ENCODE peak calls at places on chromosome 19, in five cellular contexts. One of them, this sample, is unnamed.

GRCh38 chr19:3478409-3479176 is 1.7 kb downstream of the SMIM24 start:
- DNase-seq in NT2/D1: no peak
- DNase-seq in H1: no peak
- DNase-seq in HepG2: no peak
- DNase-seq in GM12878: no peak
- DNase-seq in this sample: no peak

GRCh38 chr19:17248011-17248776 is 2.5 kb upstream of the NR2F6 start:
- DNase-seq in H1: no peak
- DNase-seq in NT2/D1: no peak
- DNase-seq in HepG2: peak
- DNase-seq in GM12878: no peak
- DNase-seq in this sample: no peak

GRCh38 chr19:16530540-16531379 is 11.5 kb downstream of the CHERP start:
- DNase-seq in HepG2: no peak
- DNase-seq in GM12878: no peak
- DNase-seq in H1: no peak
- DNase-seq in NT2/D1: no peak
- DNase-seq in this sample: no peak

GRCh38 chr19:932647-933552 is 7.1 kb downstream of the ARID3A start:
- DNase-seq in GM12878: no peak
- DNase-seq in H1: no peak
- DNase-seq in HepG2: no peak
- DNase-seq in NT2/D1: no peak
- DNase-seq in this sample: no peak

GRCh38 chr19:17405250-17406038 is at the start of gene BST2:
- DNase-seq in HepG2: peak
- DNase-seq in NT2/D1: no peak
- DNase-seq in H1: no peak
- DNase-seq in GM12878: peak
- DNase-seq in this sample: peak

GRCh38 chr19:51119089-51119488 is 5.6 kb upstream of the SIGLEC9 start:
- DNase-seq in GM12878: no peak
- DNase-seq in H1: no peak
- DNase-seq in HepG2: no peak
- DNase-seq in NT2/D1: no peak
- DNase-seq in this sample: no peak

GRCh38 chr19:51158474-51159129 is 16.5 kb downstream of the SIGLEC7 start:
- DNase-seq in GM12878: no peak
- DNase-seq in HepG2: peak
- DNase-seq in NT2/D1: peak
- DNase-seq in H1: peak
- DNase-seq in this sample: peak

GRCh38 chr19:36916991-36917390 is 859 bp downstream of the ZNF568 start:
- DNase-seq in GM12878: no peak
- DNase-seq in H1: no peak
- DNase-seq in HepG2: no peak
- DNase-seq in NT2/D1: no peak
- DNase-seq in this sample: no peak

GRCh38 chr19:40721936-40722661 is 5.2 kb downstream of the ITPKC start:
- DNase-seq in HepG2: no peak
- DNase-seq in NT2/D1: no peak
- DNase-seq in H1: no peak
- DNase-seq in GM12878: no peak
- DNase-seq in this sample: no peak

GRCh38 chr19:22427587-22428298 is 5.6 kb upstream of the ZNF98 start:
- DNase-seq in HepG2: no peak
- DNase-seq in GM12878: no peak
- DNase-seq in NT2/D1: peak
- DNase-seq in H1: no peak
- DNase-seq in this sample: no peak

GRCh38 chr19:34217952-34218817 is 36.2 kb upstream of the GARRE1 start:
- DNase-seq in HepG2: no peak
- DNase-seq in NT2/D1: no peak
- DNase-seq in GM12878: peak
- DNase-seq in H1: no peak
- DNase-seq in this sample: peak

GRCh38 chr19:50820549-50821247 is 2.9 kb downstream of the KLK1 start:
- DNase-seq in NT2/D1: no peak
- DNase-seq in HepG2: no peak
- DNase-seq in GM12878: peak
- DNase-seq in H1: no peak
- DNase-seq in this sample: no peak

GRCh38 chr19:45630463-45630862 is 8.7 kb downstream of the EML2 start:
- DNase-seq in NT2/D1: no peak
- DNase-seq in H1: no peak
- DNase-seq in GM12878: peak
- DNase-seq in HepG2: no peak
- DNase-seq in this sample: no peak

GRCh38 chr19:50406156-50406820 is 12.4 kb upstream of the SPIB start:
- DNase-seq in HepG2: no peak
- DNase-seq in GM12878: no peak
- DNase-seq in H1: no peak
- DNase-seq in NT2/D1: no peak
- DNase-seq in this sample: no peak

GRCh38 chr19:55382522-55383054 is 1.5 kb downstream of the TMEM238 start:
- DNase-seq in NT2/D1: no peak
- DNase-seq in H1: no peak
- DNase-seq in HepG2: no peak
- DNase-seq in GM12878: no peak
- DNase-seq in this sample: no peak

GRCh38 chr19:30598688-30599087 is 226.5 kb downstream of the ZNF536 start:
- DNase-seq in NT2/D1: no peak
- DNase-seq in HepG2: no peak
- DNase-seq in H1: no peak
- DNase-seq in GM12878: no peak
- DNase-seq in this sample: no peak

GRCh38 chr19:47720669-47721068 is 7.4 kb downstream of the EHD2 start:
- DNase-seq in GM12878: no peak
- DNase-seq in H1: no peak
- DNase-seq in HepG2: no peak
- DNase-seq in NT2/D1: no peak
- DNase-seq in this sample: no peak

GRCh38 chr19:11400695-11401291 is 16.7 kb upstream of the EPOR start:
- DNase-seq in NT2/D1: no peak
- DNase-seq in H1: no peak
- DNase-seq in GM12878: no peak
- DNase-seq in HepG2: no peak
- DNase-seq in this sample: no peak

GRCh38 chr19:38285567-38285966 is 18.5 kb upstream of the C19orf33 start:
- DNase-seq in H1: no peak
- DNase-seq in NT2/D1: no peak
- DNase-seq in HepG2: no peak
- DNase-seq in GM12878: no peak
- DNase-seq in this sample: no peak

GRCh38 chr19:29524912-29525870 is 603 bp upstream of the VSTM2B start:
- DNase-seq in NT2/D1: no peak
- DNase-seq in GM12878: no peak
- DNase-seq in HepG2: no peak
- DNase-seq in H1: no peak
- DNase-seq in this sample: no peak

GRCh38 chr19:17952041-17952976 is 14.6 kb upstream of the KCNN1 start:
- DNase-seq in GM12878: no peak
- DNase-seq in NT2/D1: no peak
- DNase-seq in HepG2: no peak
- DNase-seq in H1: no peak
- DNase-seq in this sample: no peak

GRCh38 chr19:45275370-45275971 is 24.4 kb downstream of the MARK4 start:
- DNase-seq in GM12878: no peak
- DNase-seq in NT2/D1: no peak
- DNase-seq in HepG2: no peak
- DNase-seq in H1: no peak
- DNase-seq in this sample: no peak

GRCh38 chr19:17754634-17755532 is 3.6 kb downstream of the FCHO1 start:
- DNase-seq in H1: no peak
- DNase-seq in GM12878: peak
- DNase-seq in NT2/D1: no peak
- DNase-seq in HepG2: no peak
- DNase-seq in this sample: no peak

GRCh38 chr19:19405919-19406877 is 723 bp downstream of the GATAD2A start:
- DNase-seq in HepG2: no peak
- DNase-seq in NT2/D1: no peak
- DNase-seq in H1: no peak
- DNase-seq in GM12878: no peak
- DNase-seq in this sample: peak

GRCh38 chr19:18002347-18002850 is 5.6 kb upstream of the ARRDC2 start:
- DNase-seq in H1: no peak
- DNase-seq in NT2/D1: no peak
- DNase-seq in HepG2: no peak
- DNase-seq in GM12878: no peak
- DNase-seq in this sample: no peak

GRCh38 chr19:29620931-29621351 is 14.9 kb downstream of the POP4 start:
- DNase-seq in H1: no peak
- DNase-seq in GM12878: no peak
- DNase-seq in HepG2: no peak
- DNase-seq in NT2/D1: no peak
- DNase-seq in this sample: no peak

GRCh38 chr19:9848060-9848459 is 12.9 kb downstream of the PIN1 start:
- DNase-seq in NT2/D1: no peak
- DNase-seq in H1: no peak
- DNase-seq in GM12878: no peak
- DNase-seq in HepG2: no peak
- DNase-seq in this sample: peak

GRCh38 chr19:964761-965694 is 19.1 kb upstream of the WDR18 start:
- DNase-seq in NT2/D1: no peak
- DNase-seq in GM12878: no peak
- DNase-seq in HepG2: no peak
- DNase-seq in H1: no peak
- DNase-seq in this sample: no peak

GRCh38 chr19:43504426-43505185 is at the start of gene PHLDB3:
- DNase-seq in GM12878: no peak
- DNase-seq in HepG2: peak
- DNase-seq in NT2/D1: no peak
- DNase-seq in H1: no peak
- DNase-seq in this sample: peak

GRCh38 chr19:31491246-31491645 is 142.0 kb upstream of the TSHZ3 start:
- DNase-seq in H1: no peak
- DNase-seq in HepG2: no peak
- DNase-seq in NT2/D1: no peak
- DNase-seq in GM12878: no peak
- DNase-seq in this sample: no peak

GRCh38 chr19:1076046-1076386 is 9.0 kb downstream of the ARHGAP45 start:
- DNase-seq in H1: no peak
- DNase-seq in NT2/D1: no peak
- DNase-seq in GM12878: no peak
- DNase-seq in HepG2: no peak
- DNase-seq in this sample: no peak

GRCh38 chr19:4524808-4525562 is 6.7 kb upstream of the PLIN4 start:
- DNase-seq in NT2/D1: peak
- DNase-seq in HepG2: no peak
- DNase-seq in GM12878: no peak
- DNase-seq in H1: no peak
- DNase-seq in this sample: peak

GRCh38 chr19:50823389-50824042 is at the start of gene KLK1:
- DNase-seq in GM12878: no peak
- DNase-seq in H1: no peak
- DNase-seq in NT2/D1: no peak
- DNase-seq in HepG2: no peak
- DNase-seq in this sample: no peak

DNA sequence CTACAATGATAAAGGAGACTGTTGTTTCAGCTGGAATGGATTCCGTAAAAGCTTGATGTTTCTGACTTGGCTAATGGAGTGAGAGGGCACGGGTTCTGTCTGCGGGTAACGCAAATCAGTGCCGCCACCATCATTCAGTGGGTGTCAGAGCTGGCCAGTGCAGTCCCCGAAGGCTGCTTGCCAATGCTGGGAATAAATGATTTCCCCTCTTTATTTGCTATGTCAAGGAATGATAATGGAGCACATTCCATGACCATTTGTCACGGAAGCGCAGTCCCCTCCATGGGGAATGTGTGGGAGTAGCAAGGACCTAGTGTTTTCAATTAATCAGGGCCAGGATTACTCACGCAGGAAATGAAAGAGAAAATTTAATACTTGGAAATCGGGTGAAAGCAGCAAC is 899.3 kb downstream of the UQCRFS1 start:
- DNase-seq in NT2/D1: no peak
- DNase-seq in GM12878: no peak
- DNase-seq in H1: no peak
- DNase-seq in HepG2: no peak
- DNase-seq in this sample: no peak
- TF ChIP-seq SUZ12 in NT2/D1: no peak
- TF ChIP-seq SUZ12 in GM12878: no peak
- TF ChIP-seq SUZ12 in H1: no peak
- TF ChIP-seq SUZ12 in HepG2: no peak
- TF ChIP-seq SUZ12 in this sample: no peak

DNA sequence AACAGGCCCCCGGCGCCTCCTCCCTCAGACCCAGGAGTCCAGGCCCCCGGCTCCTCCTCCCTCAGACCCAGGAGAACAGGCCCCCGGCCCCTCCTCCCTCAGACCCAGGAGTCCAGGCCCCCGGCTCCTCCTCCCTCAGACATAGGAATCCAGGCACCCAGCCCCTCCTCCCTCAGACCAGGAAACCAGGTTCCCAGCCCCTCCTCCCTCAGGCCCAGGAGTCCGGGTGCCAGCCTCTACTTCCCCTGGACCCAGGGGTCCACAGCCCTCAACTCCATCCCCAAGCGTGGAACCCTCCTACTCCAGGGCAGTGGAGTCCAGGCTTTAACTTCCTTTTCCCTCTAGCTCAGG is 572 bp downstream of the TMC4 start:
- DNase-seq in H1: no peak
- DNase-seq in GM12878: no peak
- DNase-seq in NT2/D1: no peak
- DNase-seq in HepG2: no peak
- DNase-seq in this sample: no peak
- TF ChIP-seq SUZ12 in H1: no peak
- TF ChIP-seq SUZ12 in GM12878: no peak
- TF ChIP-seq SUZ12 in NT2/D1: no peak
- TF ChIP-seq SUZ12 in HepG2: no peak
- TF ChIP-seq SUZ12 in this sample: no peak

GRCh38 chr19:5664515-5664914 is 15.8 kb downstream of the MICOS13 start:
- DNase-seq in HepG2: no peak
- DNase-seq in H1: no peak
- DNase-seq in GM12878: no peak
- DNase-seq in NT2/D1: no peak
- DNase-seq in this sample: no peak

GRCh38 chr19:5667751-5668271 is 12.5 kb downstream of the MICOS13 start:
- DNase-seq in H1: peak
- DNase-seq in HepG2: no peak
- DNase-seq in GM12878: no peak
- DNase-seq in NT2/D1: peak
- DNase-seq in this sample: no peak

GRCh38 chr19:5663904-5664303 is 16.4 kb downstream of the MICOS13 start:
- DNase-seq in H1: no peak
- DNase-seq in NT2/D1: no peak
- DNase-seq in GM12878: no peak
- DNase-seq in HepG2: no peak
- DNase-seq in this sample: no peak

GRCh38 chr19:5666921-5667610 is 13.2 kb downstream of the MICOS13 start:
- DNase-seq in H1: no peak
- DNase-seq in GM12878: no peak
- DNase-seq in HepG2: no peak
- DNase-seq in NT2/D1: no peak
- DNase-seq in this sample: no peak

GRCh38 chr19:5665781-5666513 is 14.4 kb downstream of the MICOS13 start:
- DNase-seq in NT2/D1: no peak
- DNase-seq in HepG2: peak
- DNase-seq in H1: no peak
- DNase-seq in GM12878: peak
- DNase-seq in this sample: no peak
- TF ChIP-seq SUZ12 in NT2/D1: no peak
- TF ChIP-seq SUZ12 in HepG2: no peak
- TF ChIP-seq SUZ12 in H1: no peak
- TF ChIP-seq SUZ12 in GM12878: no peak
- TF ChIP-seq SUZ12 in this sample: no peak

GRCh38 chr19:35801828-35802227 is 10.8 kb downstream of the PRODH2 start:
- DNase-seq in H1: no peak
- DNase-seq in NT2/D1: no peak
- DNase-seq in GM12878: no peak
- DNase-seq in HepG2: no peak
- DNase-seq in this sample: no peak
- TF ChIP-seq SUZ12 in H1: no peak
- TF ChIP-seq SUZ12 in NT2/D1: no peak
- TF ChIP-seq SUZ12 in GM12878: no peak
- TF ChIP-seq SUZ12 in HepG2: no peak
- TF ChIP-seq SUZ12 in this sample: no peak